ENCODE peak calls at places on chromosomes 11 and 22, in eight cellular contexts. M is choroid plexus epithelial cell; B is HCT116; Z is CD4-positive, CD25-positive, alpha-beta regulatory T cell; N is cardiac muscle cell; J is adrenal gland; G is lower lobe of right lung; K is CD8-positive, alpha-beta T cell. O is an unnamed sample.

GRCh38 chr22:45450931-45451651 is 37.6 kb downstream of the RIBC2 start:
- DNase-seq in M (peak), B (no peak), Z (no peak), N (peak), J (peak), G (no peak), K (no peak), O (no peak)

GRCh38 chr11:75534291-75535038 is 8.7 kb upstream of the GDPD5 start:
- DNase-seq in M (no peak), B (peak), Z (no peak), N (no peak), J (no peak), G (no peak), K (no peak), O (no peak)

GRCh38 chr22:42910221-42910942 is 53.3 kb upstream of the ARFGAP3 start:
- DNase-seq in M (no peak), B (no peak), Z (no peak), N (no peak), J (no peak), G (peak), K (no peak), O (no peak)

GRCh38 chr22:42577623-42578240 is 24.0 kb downstream of the SERHL2 start:
- DNase-seq in M (no peak), B (no peak), Z (no peak), N (no peak), J (peak), G (no peak), K (no peak), O (no peak)

GRCh38 chr11:91984033-91984568 is 240.5 kb upstream of the FAT3 start:
- DNase-seq in M (no peak), B (no peak), Z (no peak), N (no peak), J (no peak), G (no peak), K (no peak), O (no peak)

GRCh38 chr11:18310800-18311340 is 11.1 kb downstream of the HPS5 start:
- DNase-seq in M (peak), B (no peak), Z (no peak), N (peak), J (peak), G (no peak), K (no peak), O (no peak)

GRCh38 chr11:119572481-119573424 is 149.8 kb upstream of the THY1 start:
- DNase-seq in M (no peak), B (peak), Z (no peak), N (no peak), J (no peak), G (no peak), K (no peak), O (no peak)

GRCh38 chr22:47963660-47964059 is 1201.2 kb downstream of the TBC1D22A start:
- DNase-seq in M (no peak), B (no peak), Z (no peak), N (no peak), J (no peak), G (no peak), K (no peak), O (no peak)

GRCh38 chr22:37079668-37080171 is 28.2 kb downstream of the KCTD17 start:
- DNase-seq in M (peak), B (no peak), Z (peak), N (peak), J (peak), G (peak), K (peak), O (peak)

GRCh38 chr11:104858882-104859735 is 39.2 kb downstream of the CASP12 start:
- DNase-seq in M (no peak), B (no peak), Z (no peak), N (no peak), J (no peak), G (no peak), K (no peak), O (no peak)

GRCh38 chr11:15672822-15673221 is 558.1 kb downstream of the INSC start:
- DNase-seq in M (no peak), B (no peak), Z (no peak), N (peak), J (no peak), G (no peak), K (no peak), O (no peak)

GRCh38 chr11:120248551-120249278 is 8.8 kb downstream of the POU2F3 start:
- DNase-seq in M (peak), B (peak), Z (no peak), N (peak), J (no peak), G (no peak), K (no peak), O (no peak)

GRCh38 chr11:110984147-110984546 is 261.4 kb upstream of the POU2AF2 start:
- DNase-seq in M (peak), B (no peak), Z (no peak), N (peak), J (no peak), G (no peak), K (no peak), O (no peak)

GRCh38 chr11:76362716-76363115 is 18.2 kb downstream of the THAP12 start:
- DNase-seq in M (no peak), B (no peak), Z (no peak), N (no peak), J (no peak), G (no peak), K (no peak), O (no peak)

GRCh38 chr11:3370268-3370870 is 8.6 kb downstream of the ZNF195 start:
- DNase-seq in M (no peak), B (no peak), Z (no peak), N (no peak), J (no peak), G (no peak), K (no peak), O (no peak)

GRCh38 chr11:124402326-124402922 is 3.6 kb upstream of the OR8B3 start:
- DNase-seq in M (peak), B (peak), Z (no peak), N (peak), J (peak), G (peak), K (peak), O (peak)

GRCh38 chr22:48098243-48098935 is 1335.9 kb downstream of the TBC1D22A start:
- DNase-seq in M (no peak), B (no peak), Z (no peak), N (no peak), J (no peak), G (no peak), K (no peak), O (no peak)

GRCh38 chr11:36594316-36594989 is at the start of gene IFTAP:
- DNase-seq in M (peak), B (peak), Z (no peak), N (peak), J (peak), G (peak), K (peak), O (peak)

GRCh38 chr11:35144811-35145210 is 5.8 kb downstream of the CD44 start:
- DNase-seq in M (peak), B (no peak), Z (no peak), N (peak), J (no peak), G (no peak), K (no peak), O (no peak)

GRCh38 chr11:57336111-57336666 is 497 bp upstream of the SSRP1 start:
- DNase-seq in M (no peak), B (no peak), Z (no peak), N (no peak), J (peak), G (no peak), K (no peak), O (no peak)

GRCh38 chr22:28025866-28026575 is 107.0 kb upstream of the PITPNB start:
- DNase-seq in M (no peak), B (no peak), Z (no peak), N (no peak), J (no peak), G (no peak), K (no peak), O (peak)

GRCh38 chr11:123103326-123103980 is 41.5 kb upstream of the HSPA8 start:
- DNase-seq in M (peak), B (peak), Z (peak), N (peak), J (peak), G (no peak), K (no peak), O (peak)

GRCh38 chr11:7597620-7598019 is 75.7 kb downstream of the CYB5R2 start:
- DNase-seq in M (no peak), B (no peak), Z (no peak), N (no peak), J (no peak), G (peak), K (no peak), O (no peak)

DNA sequence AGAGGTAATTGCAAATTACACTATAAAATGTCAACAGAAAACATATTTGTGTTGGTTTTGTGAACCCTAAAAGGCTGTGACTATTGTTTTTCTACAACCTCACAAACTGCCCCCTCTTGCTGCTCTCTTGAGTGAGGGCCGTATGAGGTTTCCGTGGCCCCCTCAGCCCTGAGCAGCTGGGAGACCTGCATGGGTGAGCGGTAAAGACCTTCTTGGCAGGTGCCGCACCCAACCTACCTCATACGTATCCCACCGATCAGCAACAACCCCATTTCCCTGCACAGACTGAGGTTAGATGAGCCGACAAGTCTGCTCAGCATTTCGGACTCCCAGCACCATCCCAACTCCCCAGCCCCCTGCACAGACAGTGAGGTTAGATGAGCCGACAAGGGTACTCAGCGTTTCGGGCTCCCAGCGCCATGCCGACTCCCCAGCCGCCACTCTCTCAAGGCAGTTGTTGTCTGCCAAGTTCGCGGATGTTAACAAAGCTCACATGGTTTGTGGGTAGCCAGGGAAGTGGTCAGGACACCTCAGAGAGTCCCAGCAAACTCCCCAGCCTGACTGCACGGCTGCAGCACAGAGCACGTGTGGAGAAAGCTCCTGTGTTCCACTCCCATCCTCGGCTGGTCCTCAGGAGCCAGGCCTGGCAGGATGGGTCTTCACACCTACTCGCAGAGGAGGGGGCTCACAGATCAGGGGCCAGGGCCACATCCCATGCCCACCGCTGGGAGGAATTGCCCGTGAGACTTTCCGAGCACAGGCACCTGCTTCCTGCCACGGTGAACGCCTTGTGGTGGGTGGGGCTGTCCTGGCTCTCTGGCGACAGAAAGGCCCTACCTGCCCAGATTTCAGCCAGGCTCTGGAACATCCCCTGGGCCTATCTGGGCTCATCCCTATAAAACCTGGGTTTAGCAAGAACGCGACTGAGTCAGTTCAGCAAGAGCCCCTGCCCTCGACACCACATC is 502.9 kb downstream of the BRD1 start:
- DNase-seq in M (no peak), B (no peak), Z (no peak), N (no peak), J (no peak), G (peak), K (no peak), O (peak)
- H3K4me3 ChIP-seq in M (no peak), B (no peak), Z (no peak), N (no peak), J (no peak), G (no peak), K (no peak), O (no peak)

GRCh38 chr11:71930556-71931244 is 1.9 kb downstream of the RNF121 start:
- DNase-seq in M (no peak), B (no peak), Z (no peak), N (peak), J (no peak), G (no peak), K (no peak), O (no peak)

GRCh38 chr11:71928739-71929443 is at the start of gene RNF121:
- DNase-seq in M (peak), B (peak), Z (peak), N (peak), J (peak), G (peak), K (peak), O (peak)

GRCh38 chr11:71929491-71929890 is 645 bp downstream of the RNF121 start:
- DNase-seq in M (no peak), B (no peak), Z (no peak), N (no peak), J (no peak), G (no peak), K (no peak), O (no peak)

GRCh38 chr11:71933141-71933933 is 4.5 kb downstream of the RNF121 start:
- DNase-seq in M (no peak), B (no peak), Z (no peak), N (no peak), J (no peak), G (no peak), K (no peak), O (no peak)

GRCh38 chr11:71931245-71931602 is 2.4 kb downstream of the RNF121 start:
- DNase-seq in M (no peak), B (no peak), Z (no peak), N (no peak), J (no peak), G (no peak), K (no peak), O (no peak)
- H3K4me3 ChIP-seq in M (no peak), B (no peak), Z (peak), N (no peak), J (no peak), G (no peak), K (no peak), O (no peak)

DNA sequence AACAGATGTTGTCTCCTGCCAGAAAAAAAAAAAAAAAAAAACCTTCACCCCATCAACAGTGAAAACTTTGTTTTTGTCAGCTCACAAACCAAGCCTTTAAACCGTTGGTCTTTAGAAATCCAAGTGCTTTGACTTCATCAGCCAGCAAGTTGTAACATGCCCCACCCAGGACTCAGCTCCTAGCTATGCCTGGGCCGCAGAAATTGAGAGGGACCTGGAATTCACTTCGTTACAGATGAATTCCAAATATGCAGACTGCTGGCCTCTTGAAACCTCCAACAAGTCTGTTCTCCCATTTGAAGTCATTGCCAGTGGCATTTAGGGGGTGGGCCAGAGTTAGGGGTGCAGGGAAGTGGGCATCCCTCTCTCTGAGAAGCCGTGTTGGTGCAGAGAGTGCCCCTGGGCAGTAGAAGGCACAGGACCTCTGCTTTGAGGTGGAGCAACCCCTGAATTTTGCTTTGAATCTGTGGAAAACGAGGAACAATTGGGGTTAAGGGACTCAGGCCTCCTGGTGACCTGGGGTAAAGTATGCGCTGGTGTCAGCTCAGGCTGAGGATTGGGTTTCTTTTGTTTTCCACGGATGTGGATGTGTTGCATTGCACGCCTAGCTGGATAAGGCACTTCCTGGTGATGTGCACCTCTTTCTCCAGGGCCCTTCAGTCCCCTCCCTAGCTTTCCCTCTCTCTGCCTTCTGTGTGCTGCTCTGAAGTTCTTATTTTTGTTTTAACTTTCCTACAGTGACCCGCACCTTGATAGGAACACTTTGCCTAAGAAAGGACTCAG is 109.5 kb downstream of the DBX1 start:
- DNase-seq in M (peak), B (no peak), Z (no peak), N (no peak), J (no peak), G (no peak), K (no peak), O (no peak)
- H3K4me3 ChIP-seq in M (no peak), B (no peak), Z (no peak), N (no peak), J (no peak), G (peak), K (no peak), O (no peak)

GRCh38 chr11:405976-406795 is 8.6 kb downstream of the SIGIRR start:
- DNase-seq in M (no peak), B (no peak), Z (no peak), N (no peak), J (no peak), G (peak), K (no peak), O (no peak)

GRCh38 chr11:406796-407650 is 7.8 kb downstream of the SIGIRR start:
- DNase-seq in M (peak), B (peak), Z (peak), N (peak), J (peak), G (peak), K (peak), O (peak)

GRCh38 chr11:404551-405264 is 10.1 kb downstream of the SIGIRR start:
- DNase-seq in M (no peak), B (no peak), Z (no peak), N (no peak), J (no peak), G (peak), K (no peak), O (no peak)

GRCh38 chr11:403761-404431 is 9.9 kb downstream of the PKP3 start:
- DNase-seq in M (no peak), B (no peak), Z (no peak), N (no peak), J (no peak), G (peak), K (no peak), O (no peak)

DNA sequence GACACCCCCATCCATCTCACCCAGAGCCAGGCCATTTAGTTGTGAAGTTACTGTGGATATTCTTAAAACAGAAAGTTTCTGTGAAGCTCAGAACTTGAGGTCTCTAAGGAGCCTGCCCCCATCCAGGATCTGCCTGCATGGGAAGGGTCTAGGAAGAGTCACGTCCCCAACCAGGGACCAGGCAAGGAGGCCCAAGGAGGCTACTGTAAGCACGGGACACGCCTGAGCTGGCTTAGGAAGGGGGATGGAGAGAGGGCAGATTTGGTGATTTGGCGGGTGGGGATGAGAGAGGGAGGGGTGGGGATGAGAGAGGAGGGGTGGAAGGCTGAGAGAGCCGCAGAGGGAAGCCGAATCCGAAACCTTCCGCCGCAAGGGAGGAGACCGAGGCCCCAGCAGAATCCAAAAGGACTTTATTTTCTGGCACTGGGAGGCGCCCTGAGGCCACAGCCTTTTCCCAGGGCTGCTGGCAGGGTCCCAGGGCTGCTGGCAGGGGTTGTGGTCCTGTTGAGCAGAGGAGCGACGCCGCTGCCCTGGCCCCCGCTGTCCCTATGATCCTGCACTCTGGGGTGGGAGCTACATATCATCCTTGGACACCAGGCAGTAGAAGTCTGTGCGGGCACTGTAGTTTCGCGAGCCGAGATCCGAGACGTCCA is 9.3 kb downstream of the SIGIRR start:
- DNase-seq in M (peak), B (no peak), Z (no peak), N (peak), J (no peak), G (peak), K (no peak), O (peak)
- H3K4me3 ChIP-seq in M (peak), B (no peak), Z (no peak), N (no peak), J (no peak), G (no peak), K (no peak), O (no peak)

O was measured in testis.